ENCODE peak calls at places on chromosomes 6 and 20, in four cellular contexts. M is H1, G is K562, D is GM12878. R is an unnamed sample.

GRCh38 chr6:58073263-58073662 is 755.8 kb downstream of the PRIM2 start:
- DNase-seq in D (no peak), G (no peak), M (no peak), R (no peak)

GRCh38 chr6:122778961-122779671 is 400 bp upstream of the FABP7 start:
- DNase-seq in G (no peak), D (no peak), M (no peak), R (no peak)

GRCh38 chr6:51473996-51474975 is 613.1 kb downstream of the PKHD1 start:
- DNase-seq in D (no peak), G (no peak), M (no peak), R (no peak)

GRCh38 chr6:128492386-128492785 is 28.0 kb downstream of the PTPRK start:
- DNase-seq in D (no peak), G (no peak), M (no peak), R (peak; percentile 90)

GRCh38 chr6:25002326-25003066 is 66.7 kb upstream of the RIPOR2 start:
- DNase-seq in D (no peak), M (no peak), G (no peak), R (no peak)

GRCh38 chr20:63882257-63883208 is 12.4 kb upstream of the DNAJC5 start:
- DNase-seq in D (no peak), M (no peak), G (no peak), R (no peak)

GRCh38 chr6:126188271-126188909 is 151.5 kb upstream of the CENPW start:
- DNase-seq in G (no peak), D (no peak), M (no peak), R (peak; percentile 64)

GRCh38 chr20:58086763-58087566 is 141.5 kb downstream of the ANKRD60 start:
- DNase-seq in M (no peak), G (peak; percentile 43), D (no peak), R (peak; percentile 27)

GRCh38 chr20:64069614-64070243 is 6.7 kb downstream of the TCEA2 start:
- DNase-seq in M (no peak), D (no peak), G (peak; percentile 63), R (no peak)

GRCh38 chr6:3247255-3248146 is 11.2 kb upstream of the PSMG4 start:
- DNase-seq in D (no peak), M (no peak), G (peak; percentile 78), R (peak; percentile 97)

GRCh38 chr6:43207286-43207685 is 22.0 kb downstream of the DNPH1 start:
- DNase-seq in D (no peak), M (no peak), G (no peak), R (no peak)

GRCh38 chr6:43509142-43509983 is 783 bp downstream of the LRRC73 start:
- DNase-seq in M (no peak), G (peak; percentile 38), D (no peak), R (no peak)

GRCh38 chr6:3405182-3405518 is 51.7 kb downstream of the SLC22A23 start:
- DNase-seq in G (no peak), D (no peak), M (no peak), R (no peak)

GRCh38 chr6:5674723-5675122 is 332.0 kb downstream of the NRN1 start:
- DNase-seq in G (no peak), M (no peak), D (no peak), R (no peak)

GRCh38 chr6:4587171-4587570 is 189.0 kb upstream of the CDYL start:
- DNase-seq in G (no peak), D (no peak), M (no peak), R (no peak)

GRCh38 chr6:10418862-10419748 is 4.2 kb upstream of the TFAP2A start:
- DNase-seq in D (no peak), M (no peak), G (peak; percentile 69), R (peak; percentile 47)

GRCh38 chr6:165586706-165587105 is 76.3 kb downstream of the PDE10A start:
- DNase-seq in G (no peak), D (no peak), M (no peak), R (no peak)

GRCh38 chr6:136823128-136823660 is 802 bp downstream of the PEX7 start:
- DNase-seq in G (no peak), D (no peak), M (no peak), R (no peak)

GRCh38 chr6:158184598-158184997 is 16.4 kb downstream of the GTF2H5 start:
- DNase-seq in D (no peak), M (no peak), G (no peak), R (peak; percentile 52)

GRCh38 chr6:72654101-72654618 is 32.3 kb downstream of the KCNQ5 start:
- DNase-seq in M (no peak), D (no peak), G (no peak), R (no peak)

GRCh38 chr6:56887086-56887485 is 67.8 kb upstream of the BEND6 start:
- DNase-seq in M (no peak), G (no peak), D (no peak), R (no peak)

GRCh38 chr6:64081459-64081858 is 445.9 kb downstream of the PHF3 start:
- DNase-seq in M (no peak), D (no peak), G (no peak), R (peak; percentile 52)

GRCh38 chr20:461254-462198 is 807 bp downstream of the TBC1D20 start:
- DNase-seq in G (no peak), M (no peak), D (no peak), R (peak; percentile 42)

GRCh38 chr6:52143551-52143950 is 42.6 kb upstream of the IL17A start:
- DNase-seq in M (no peak), D (no peak), G (no peak), R (no peak)

GRCh38 chr20:21101453-21102251 is 4.5 kb downstream of the LINC00237 start:
- DNase-seq in D (no peak), G (no peak), M (no peak), R (no peak)

GRCh38 chr6:63802606-63803206 is 167.1 kb downstream of the PHF3 start:
- DNase-seq in G (peak; percentile 11), M (no peak), D (no peak), R (peak; percentile 53)

GRCh38 chr6:41713650-41714291 is 21.6 kb downstream of the TFEB start:
- DNase-seq in G (no peak), M (no peak), D (peak; percentile 81), R (no peak)

GRCh38 chr6:45209762-45210161 is 118.4 kb upstream of the RUNX2 start:
- DNase-seq in M (no peak), D (no peak), G (no peak), R (peak; percentile 4)

DNA sequence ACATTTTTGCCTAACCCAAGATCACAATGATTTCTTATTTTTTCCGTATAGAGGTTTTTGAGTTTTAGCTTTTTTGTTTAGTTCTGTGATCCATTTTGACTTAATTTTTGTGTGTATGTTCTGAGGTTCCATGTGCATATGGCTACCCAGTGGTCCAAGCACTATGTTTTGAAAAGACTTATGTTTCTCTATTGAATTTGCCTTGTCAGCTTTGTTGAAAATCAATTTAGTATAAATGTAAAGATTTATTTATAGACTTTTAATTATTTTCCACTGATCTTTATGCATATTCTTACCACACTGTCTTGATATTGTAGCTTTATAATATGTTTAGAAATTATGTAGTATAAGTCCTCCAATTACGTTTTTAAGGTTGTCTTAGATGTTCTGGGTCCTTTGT is 10.2 kb downstream of the TM9SF4 start:
- DNase-seq in M (no peak), D (no peak), G (no peak), R (no peak)
- TF ChIP-seq CHD1 in M (no peak), D (no peak), G (no peak), R (no peak)

GRCh38 chr6:14571001-14571400 is 453.4 kb downstream of the CD83 start:
- DNase-seq in D (no peak), G (no peak), M (no peak), R (no peak)

GRCh38 chr6:14567842-14568241 is 450.3 kb downstream of the CD83 start:
- DNase-seq in M (no peak), D (no peak), G (no peak), R (no peak)

GRCh38 chr6:14575961-14576360 is 458.4 kb downstream of the CD83 start:
- DNase-seq in D (no peak), M (no peak), G (no peak), R (no peak)

GRCh38 chr6:14573267-14573666 is 455.7 kb downstream of the CD83 start:
- DNase-seq in D (no peak), M (no peak), G (no peak), R (no peak)

DNA sequence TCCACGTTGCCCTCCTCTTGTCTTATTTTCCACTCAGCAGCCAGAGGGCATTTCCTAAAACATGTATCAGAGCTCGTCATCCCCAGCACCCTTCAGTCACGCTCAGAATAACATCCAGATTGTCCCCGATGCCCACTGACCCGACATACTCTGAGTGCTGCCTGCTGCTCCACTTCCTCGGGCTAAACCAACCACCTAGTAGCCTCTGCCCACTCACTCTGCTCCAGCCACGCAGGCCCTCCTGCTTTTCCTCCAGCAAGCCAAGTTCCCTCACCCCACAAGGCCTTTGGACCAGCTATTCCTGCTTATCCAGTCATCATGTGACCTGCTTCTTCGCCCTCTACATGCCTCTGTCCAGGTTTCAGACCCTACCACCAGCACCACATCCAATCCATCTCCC is 454.2 kb downstream of the CD83 start:
- DNase-seq in D (no peak), G (no peak), M (no peak), R (no peak)
- TF ChIP-seq CHD1 in D (no peak), G (no peak), M (no peak), R (no peak)

GRCh38 chr6:155024628-155025027 is 29.5 kb downstream of the TIAM2 start:
- DNase-seq in M (no peak), G (no peak), D (no peak), R (no peak)

GRCh38 chr6:155026366-155027045 is 31.4 kb downstream of the TIAM2 start:
- DNase-seq in M (peak; percentile 15), G (no peak), D (no peak), R (peak; percentile 76)

GRCh38 chr6:155022726-155023125 is 27.6 kb downstream of the TIAM2 start:
- DNase-seq in M (no peak), G (no peak), D (no peak), R (no peak)

GRCh38 chr6:155021680-155022079 is 26.6 kb downstream of the TIAM2 start:
- DNase-seq in M (no peak), G (no peak), D (no peak), R (no peak)

GRCh38 chr6:155023717-155024116 is 28.6 kb downstream of the TIAM2 start:
- DNase-seq in D (no peak), G (no peak), M (no peak), R (no peak)
- TF ChIP-seq CHD1 in D (no peak), G (no peak), M (no peak), R (no peak)

GRCh38 chr6:156776841-156777576 is at the start of gene ARID1B:
- DNase-seq in M (no peak), G (peak; percentile 78), D (no peak), R (peak; percentile 83)
- TF ChIP-seq CHD1 in M (no peak), G (peak; percentile 73), D (no peak), R (no peak)

GRCh38 chr20:35976012-35976411 is 7.6 kb downstream of the CNBD2 start:
- DNase-seq in D (no peak), G (no peak), M (no peak), R (no peak)

GRCh38 chr20:35974256-35974655 is 5.9 kb downstream of the CNBD2 start:
- DNase-seq in G (no peak), M (no peak), D (no peak), R (no peak)

GRCh38 chr20:35971981-35972380 is 3.6 kb downstream of the CNBD2 start:
- DNase-seq in D (no peak), G (no peak), M (no peak), R (no peak)

GRCh38 chr20:35968930-35969329 is 540 bp downstream of the CNBD2 start:
- DNase-seq in G (no peak), D (no peak), M (no peak), R (no peak)

GRCh38 chr20:35972445-35972844 is 4.1 kb downstream of the CNBD2 start:
- DNase-seq in M (no peak), G (no peak), D (no peak), R (no peak)
- TF ChIP-seq CHD1 in M (no peak), G (no peak), D (no peak), R (no peak)

R was measured in IMR-90.